ENCODE peak calls at places on chromosomes 1 and 21, in eight cellular contexts. R is T-helper 9 cell, Q is HL-60, B is natural killer cell, G is COLO829, E is AG04450, I is small intestine, P is tibial artery. M is an unnamed sample.

GRCh38 chr1:24875976-24876609 is 54.0 kb downstream of the RUNX3 start:
- DNase-seq in E (no peak), B (no peak), I (no peak), Q (no peak), R (no peak), P (peak; percentile 10), G (no peak), M (no peak)

GRCh38 chr1:19909971-19910370 is 13.4 kb downstream of the PLA2G2E start:
- DNase-seq in G (no peak), Q (no peak), P (no peak), R (no peak), E (no peak), B (no peak), I (no peak), M (no peak)

GRCh38 chr1:1942753-1943656 is 23.9 kb upstream of the TMEM52 start:
- DNase-seq in P (no peak), E (no peak), R (no peak), B (no peak), G (no peak), Q (no peak), I (peak; percentile 76), M (no peak)

GRCh38 chr21:34545079-34545884 is 33.3 kb upstream of the KCNE1 start:
- DNase-seq in B (no peak), P (no peak), I (peak; percentile 27), R (no peak), E (no peak), Q (peak; percentile 85), G (peak; percentile 71), M (no peak)

GRCh38 chr1:41977329-41977728 is 58.6 kb upstream of the HIVEP3 start:
- DNase-seq in R (no peak), B (no peak), G (no peak), E (no peak), P (no peak), I (no peak), Q (no peak), M (no peak)

GRCh38 chr1:211348547-211348946 is 21.9 kb downstream of the TRAF5 start:
- DNase-seq in P (no peak), R (no peak), G (no peak), I (no peak), Q (no peak), B (no peak), E (no peak), M (no peak)

GRCh38 chr1:214569357-214570004 is 18.1 kb upstream of the PTPN14 start:
- DNase-seq in G (no peak), P (no peak), B (no peak), E (no peak), R (no peak), Q (no peak), I (no peak), M (no peak)

GRCh38 chr1:165884690-165885304 is 57.4 kb downstream of the UCK2 start:
- DNase-seq in G (peak; percentile 39), Q (peak; percentile 80), R (no peak), E (no peak), I (no peak), P (no peak), B (no peak), M (no peak)

GRCh38 chr21:30990514-30991304 is 47.6 kb downstream of the KRTAP19-8 start:
- DNase-seq in P (no peak), Q (no peak), R (no peak), B (no peak), E (no peak), I (no peak), G (no peak), M (no peak)

GRCh38 chr1:156122519-156123355 is 8.2 kb downstream of the LMNA start:
- DNase-seq in Q (no peak), I (peak; percentile 72), E (no peak), G (no peak), B (no peak), P (peak; percentile 96), R (peak; percentile 23), M (no peak)

GRCh38 chr21:16594191-16594590 is 864.4 kb downstream of the USP25 start:
- DNase-seq in E (no peak), B (no peak), Q (no peak), R (no peak), I (no peak), G (no peak), P (no peak), M (no peak)

GRCh38 chr1:210700511-210700910 is 371.8 kb downstream of the HHAT start:
- DNase-seq in P (no peak), I (no peak), B (no peak), G (no peak), Q (no peak), E (no peak), R (no peak), M (no peak)

GRCh38 chr1:177340601-177341067 is 169.9 kb downstream of the BRINP2 start:
- DNase-seq in R (no peak), B (no peak), G (no peak), Q (no peak), I (no peak), E (no peak), P (no peak), M (no peak)

GRCh38 chr1:46410156-46411009 is 16.3 kb downstream of the FAAH start:
- DNase-seq in I (no peak), G (no peak), Q (no peak), R (no peak), B (no peak), E (no peak), P (no peak), M (no peak)

GRCh38 chr1:30852026-30852425 is 56.5 kb downstream of the SDC3 start:
- DNase-seq in P (peak; percentile 79), B (no peak), I (peak; percentile 39), E (peak; percentile 24), G (peak; percentile 40), Q (no peak), R (no peak), M (peak; percentile 23)

GRCh38 chr1:94926365-94926914 is 470 bp downstream of the CNN3 start:
- DNase-seq in B (peak; percentile 19), R (peak; percentile 3), E (no peak), I (peak; percentile 42), G (no peak), P (peak; percentile 78), Q (no peak), M (no peak)

GRCh38 chr21:37532868-37533780 is 166.6 kb downstream of the DYRK1A start:
- DNase-seq in G (peak; percentile 54), I (peak; percentile 45), E (no peak), B (no peak), P (peak; percentile 84), R (no peak), Q (no peak), M (no peak)

M was measured in glomerular endothelial cell.